ENCODE peak calls at places on chromosomes 1 and 21, in nine cellular contexts. Z is IMR-90; T is OCI-LY7; J is CD8-positive, alpha-beta T cell; Q is psoas muscle; F is body of pancreas; M is fibroblast of lung; K is adrenal gland; S is right cardiac atrium. B is an unnamed sample.

GRCh38 chr1:25486602-25487001 is 55.9 kb downstream of the MACO1 start:
- DNase-seq in Z (peak; percentile 76), T (peak; percentile 15), J (no peak), Q (no peak), F (no peak), M (no peak), K (no peak), S (no peak), B (no peak)

GRCh38 chr21:46157987-46158451 is 2.6 kb upstream of the FTCD start:
- DNase-seq in Z (no peak), T (no peak), J (no peak), Q (no peak), F (no peak), M (no peak), K (peak; percentile 49), S (peak; percentile 3), B (no peak)

GRCh38 chr1:84090447-84091244 is 53.4 kb upstream of the PRKACB start:
- DNase-seq in Z (no peak), T (no peak), J (no peak), Q (no peak), F (no peak), M (no peak), K (no peak), S (no peak), B (no peak)

GRCh38 chr1:25066253-25066652 is 136.2 kb upstream of the RUNX3 start:
- DNase-seq in Z (no peak), T (no peak), J (no peak), Q (no peak), F (no peak), M (peak; percentile 9), K (no peak), S (no peak), B (no peak)

GRCh38 chr21:16241021-16241420 is 511.2 kb downstream of the USP25 start:
- DNase-seq in Z (no peak), T (no peak), J (no peak), Q (no peak), F (no peak), M (no peak), K (no peak), S (no peak), B (no peak)

GRCh38 chr1:119358661-119359060 is 9.9 kb upstream of the HAO2 start:
- DNase-seq in Z (no peak), T (no peak), J (no peak), Q (no peak), F (no peak), M (no peak), K (no peak), S (no peak), B (no peak)

GRCh38 chr1:163273766-163274441 is 47.9 kb upstream of the NUF2 start:
- DNase-seq in Z (no peak), T (no peak), J (no peak), Q (no peak), F (no peak), M (no peak), K (no peak), S (no peak), B (no peak)

GRCh38 chr1:64663654-64664053 is 81.2 kb upstream of the RAVER2 start:
- DNase-seq in Z (peak; percentile 7), T (peak; percentile 10), J (no peak), Q (no peak), F (no peak), M (no peak), K (no peak), S (no peak), B (peak; percentile 26)

GRCh38 chr1:162253790-162254189 is 122.9 kb downstream of the SPATA46 start:
- DNase-seq in Z (no peak), T (no peak), J (no peak), Q (no peak), F (no peak), M (no peak), K (no peak), S (no peak), B (no peak)

GRCh38 chr1:34827341-34827941 is 32.1 kb downstream of the SMIM12 start:
- DNase-seq in Z (no peak), T (no peak), J (no peak), Q (no peak), F (no peak), M (no peak), K (no peak), S (no peak), B (no peak)

GRCh38 chr1:8665824-8666223 is 151.6 kb downstream of the RERE start:
- DNase-seq in Z (no peak), T (no peak), J (no peak), Q (no peak), F (no peak), M (no peak), K (no peak), S (no peak), B (no peak)

GRCh38 chr1:57093122-57093521 is 127.3 kb upstream of the C8B start:
- DNase-seq in Z (no peak), T (no peak), J (no peak), Q (no peak), F (no peak), M (no peak), K (no peak), S (no peak), B (no peak)

GRCh38 chr1:117595993-117596720 is 9.7 kb upstream of the TENT5C start:
- DNase-seq in Z (no peak), T (peak; percentile 85), J (no peak), Q (no peak), F (peak; percentile 6), M (no peak), K (no peak), S (no peak), B (no peak)

GRCh38 chr1:171292799-171293198 is 21.2 kb upstream of the FMO4 start:
- DNase-seq in Z (peak; percentile 2), T (no peak), J (no peak), Q (no peak), F (no peak), M (peak; percentile 62), K (no peak), S (no peak), B (no peak)

GRCh38 chr1:173301507-173301906 is 94.4 kb upstream of the TNFSF4 start:
- DNase-seq in Z (no peak), T (no peak), J (no peak), Q (no peak), F (no peak), M (peak; percentile 17), K (no peak), S (no peak), B (no peak)

GRCh38 chr1:30085814-30086770 is 637.3 kb downstream of the MATN1 start:
- DNase-seq in Z (peak; percentile 31), T (peak; percentile 33), J (peak; percentile 15), Q (peak; percentile 64), F (peak; percentile 32), M (peak; percentile 58), K (peak; percentile 75), S (peak; percentile 65), B (peak; percentile 10)

GRCh38 chr1:87595384-87595781 is 266.7 kb downstream of the LMO4 start:
- DNase-seq in Z (no peak), T (no peak), J (no peak), Q (no peak), F (no peak), M (no peak), K (no peak), S (no peak), B (no peak)

GRCh38 chr1:19128965-19129514 is 81.0 kb downstream of the UBR4 start:
- DNase-seq in Z (no peak), T (no peak), J (no peak), Q (no peak), F (no peak), M (no peak), K (no peak), S (no peak), B (no peak)

DNA sequence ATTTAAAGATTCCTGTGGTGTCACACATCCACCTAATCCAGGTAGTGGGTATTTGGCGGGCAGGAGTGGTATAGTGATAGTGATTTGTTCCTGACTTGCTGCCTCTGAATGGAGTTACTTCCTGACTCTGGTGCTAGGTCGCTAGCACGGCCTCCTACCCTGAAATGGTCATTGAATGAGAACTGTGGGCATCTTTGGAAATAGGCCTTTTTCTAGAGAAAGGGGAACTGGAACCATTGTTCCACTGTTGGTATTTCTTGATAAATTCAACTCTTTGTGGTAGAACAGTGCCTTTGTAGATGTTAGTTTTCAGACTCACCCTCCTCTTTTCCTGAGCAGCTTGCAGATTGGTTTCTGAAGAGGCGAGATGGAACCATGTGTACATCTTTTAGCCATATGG is 1.5 kb downstream of the QSOX1 start:
- DNase-seq in Z (no peak), T (peak; percentile 36), J (no peak), Q (no peak), F (no peak), M (peak; percentile 18), K (no peak), S (no peak), B (no peak)
- H3K4me1 ChIP-seq in Z (peaks cover 26% of the 10 kb centered on the region), T (peaks cover 22% of the 10 kb centered on the region), J (peaks cover 22% of the 10 kb centered on the region), Q (peaks cover 29% of the 10 kb centered on the region), F (peaks cover 66% of the 10 kb centered on the region), M (peaks cover 22% of the 10 kb centered on the region), K (peaks cover 37% of the 10 kb centered on the region), S (peaks cover 23% of the 10 kb centered on the region), B (peaks cover 29% of the 10 kb centered on the region)

DNA sequence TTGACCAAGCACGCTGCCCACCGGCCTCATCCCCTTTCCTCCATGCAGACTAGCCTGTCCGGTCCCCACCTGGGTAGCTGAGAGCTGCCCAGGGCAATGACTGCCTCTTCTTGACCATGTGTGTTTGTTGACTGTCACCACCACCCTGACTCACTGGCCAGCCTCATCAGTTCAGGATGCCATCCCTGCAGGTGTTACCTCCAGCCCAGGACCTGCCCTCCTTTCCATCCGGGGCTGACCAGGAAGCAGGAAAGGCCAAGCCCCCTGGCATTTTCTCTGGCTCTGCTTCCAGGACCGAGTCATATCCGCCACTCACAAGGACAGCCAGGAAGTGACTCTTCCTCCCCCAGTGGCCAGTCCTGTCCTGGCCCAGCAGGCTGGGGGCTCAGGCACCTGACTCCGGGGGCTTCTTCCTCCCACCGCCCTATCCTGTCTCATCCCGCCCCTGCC is 17.1 kb downstream of the EPHA2 start:
- DNase-seq in Z (peak; percentile 32), T (no peak), J (no peak), Q (no peak), F (no peak), M (no peak), K (peak; percentile 77), S (no peak), B (no peak)
- H3K27ac ChIP-seq in Z (peak overlapping the region; percentile 30), T (no peak overlapping the region), J (no peak overlapping the region), Q (peak overlapping the region; percentile 10), F (no peak overlapping the region), M (peak overlapping the region; percentile 15), K (peak overlapping the region; percentile 61), S (peak overlapping the region; percentile 9), B (no peak overlapping the region)

GRCh38 chr1:1879942-1880341 is 10.9 kb downstream of the GNB1 start:
- DNase-seq in Z (no peak), T (no peak), J (no peak), Q (peak; percentile 8), F (no peak), M (no peak), K (no peak), S (no peak), B (no peak)
- H3K4me1 ChIP-seq in Z (peaks cover 13% of the 10 kb centered on the region), T (peaks cover 38% of the 10 kb centered on the region), J (peaks cover 73% of the 10 kb centered on the region), Q (peaks cover 55% of the 10 kb centered on the region), F (peaks cover 43% of the 10 kb centered on the region), M (peaks cover 10% of the 10 kb centered on the region), K (peaks cover 79% of the 10 kb centered on the region), S (peaks cover 32% of the 10 kb centered on the region), B (peaks cover 3% of the 10 kb centered on the region)

DNA sequence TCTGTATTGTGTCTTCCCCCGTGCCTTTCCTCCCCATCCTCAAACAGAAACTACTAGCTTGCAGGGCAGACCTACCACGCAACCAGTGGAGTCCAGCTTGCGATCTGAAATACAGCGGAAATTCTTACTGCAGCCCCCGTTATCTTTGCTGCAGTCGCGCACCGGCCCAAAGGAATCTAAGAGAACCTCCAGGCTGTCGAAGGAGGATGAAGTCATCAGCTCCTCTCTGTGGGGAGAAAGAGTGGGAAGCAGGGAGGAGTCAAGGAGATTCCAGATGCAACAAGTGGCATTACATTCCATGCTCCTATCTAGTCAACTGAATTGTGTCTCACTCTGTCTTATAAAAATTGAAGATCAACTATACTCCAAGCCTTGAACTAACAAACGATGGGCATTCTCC is 206.9 kb downstream of the ASTN1 start:
- DNase-seq in Z (no peak), T (no peak), J (no peak), Q (no peak), F (no peak), M (no peak), K (no peak), S (no peak), B (no peak)
- H3K27ac ChIP-seq in Z (no peak overlapping the region), T (no peak overlapping the region), J (no peak overlapping the region), Q (no peak overlapping the region), F (no peak overlapping the region), M (no peak overlapping the region), K (no peak overlapping the region), S (no peak overlapping the region), B (no peak overlapping the region)